ENCODE peak calls at places on chromosomes 5 and 9, in nine cellular contexts. E is PC-3, B is kidney, I is ovary, A is bronchial epithelial cell, G is tibial artery, D is endothelial cell of umbilical vein, U is LNCaP clone FGC, Z is astrocyte of the cerebellum. N is an unnamed sample.

GRCh38 chr5:67453526-67453925 is 256.9 kb upstream of the CD180 start:
- DNase-seq in E (no peak), B (no peak), I (no peak), A (no peak), G (no peak), D (peak; percentile 14), U (no peak), Z (peak; percentile 26), N (no peak)

GRCh38 chr9:68844623-68845612 is 139.9 kb downstream of the PIP5K1B start:
- DNase-seq in E (peak; percentile 24), B (no peak), I (peak; percentile 23), A (no peak), G (peak; percentile 36), D (peak; percentile 15), U (no peak), Z (no peak), N (no peak)

GRCh38 chr5:35302544-35302943 is 72.3 kb upstream of the PRLR start:
- DNase-seq in E (no peak), B (no peak), I (no peak), A (no peak), G (no peak), D (no peak), U (no peak), Z (no peak), N (no peak)

GRCh38 chr9:76107487-76107886 is 217.0 kb downstream of the PCSK5 start:
- DNase-seq in E (no peak), B (no peak), I (no peak), A (no peak), G (peak; percentile 70), D (no peak), U (no peak), Z (peak; percentile 85), N (peak; percentile 23)

GRCh38 chr5:10333154-10334006 is 20.1 kb upstream of the MARCHF6 start:
- DNase-seq in E (peak; percentile 52), B (peak; percentile 79), I (peak; percentile 50), A (no peak), G (no peak), D (peak; percentile 39), U (no peak), Z (no peak), N (no peak)

GRCh38 chr9:134422701-134423100 is 96.4 kb downstream of the RXRA start:
- DNase-seq in E (no peak), B (no peak), I (peak; percentile 85), A (no peak), G (no peak), D (no peak), U (no peak), Z (no peak), N (no peak)

GRCh38 chr5:37811866-37812265 is 28.0 kb downstream of the GDNF start:
- DNase-seq in E (no peak), B (no peak), I (no peak), A (no peak), G (no peak), D (no peak), U (no peak), Z (no peak), N (no peak)

GRCh38 chr5:177443144-177443983 is 3.2 kb upstream of the PRR7 start:
- DNase-seq in E (no peak), B (peak; percentile 48), I (no peak), A (no peak), G (no peak), D (no peak), U (no peak), Z (no peak), N (no peak)

GRCh38 chr5:151150484-151151262 is 6.9 kb downstream of the ANXA6 start:
- DNase-seq in E (no peak), B (peak; percentile 77), I (peak; percentile 81), A (no peak), G (no peak), D (peak; percentile 38), U (no peak), Z (peak; percentile 27), N (no peak)

GRCh38 chr5:174420651-174421407 is 303.6 kb upstream of the MSX2 start:
- DNase-seq in E (no peak), B (no peak), I (no peak), A (no peak), G (no peak), D (no peak), U (no peak), Z (no peak), N (no peak)

GRCh38 chr9:91949946-91950664 is at the start of gene ROR2:
- DNase-seq in E (peak; percentile 21), B (peak; percentile 89), I (peak; percentile 85), A (peak; percentile 9), G (no peak), D (peak; percentile 7), U (no peak), Z (no peak), N (no peak)
- TF ChIP-seq CTCF in E (peak; percentile 37), B (peak; percentile 51), I (peak; percentile 20), A (peak; percentile 41), G (peak; percentile 14), D (peak; percentile 57), U (peak; percentile 56), Z (peak; percentile 40), N (peak; percentile 37)

DNA sequence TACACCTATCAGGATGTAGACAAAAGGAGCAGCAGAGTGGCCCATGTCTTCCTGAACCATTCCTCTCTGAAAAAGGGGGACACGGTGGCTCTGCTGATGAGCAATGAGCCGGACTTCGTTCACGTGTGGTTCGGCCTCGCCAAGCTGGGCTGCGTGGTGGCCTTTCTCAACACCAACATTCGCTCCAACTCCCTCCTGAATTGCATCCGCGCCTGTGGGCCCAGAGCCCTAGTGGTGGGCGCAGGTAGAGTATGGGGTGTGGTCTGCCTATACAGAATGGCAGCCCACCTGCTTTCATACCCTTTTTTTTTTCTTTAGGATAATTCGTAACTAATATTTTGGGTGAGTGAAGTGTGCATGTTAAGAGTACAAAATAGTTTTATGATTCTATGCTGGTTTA is 1.1 kb downstream of the SLC27A6 start:
- DNase-seq in E (no peak), B (no peak), I (no peak), A (no peak), G (no peak), D (no peak), U (no peak), Z (no peak), N (no peak)
- H3K4me3 ChIP-seq in E (no peak overlapping the region), B (no peak overlapping the region), I (no peak overlapping the region), A (no peak overlapping the region), G (no peak overlapping the region), D (no peak overlapping the region), U (no peak overlapping the region), Z (no peak overlapping the region), N (no peak overlapping the region)

GRCh38 chr5:77795268-77795667 is 19.1 kb upstream of the TBCA start:
- DNase-seq in E (no peak), B (no peak), I (no peak), A (no peak), G (no peak), D (no peak), U (no peak), Z (no peak), N (no peak)

GRCh38 chr5:77797133-77797532 is 21.0 kb upstream of the TBCA start:
- DNase-seq in E (no peak), B (no peak), I (no peak), A (no peak), G (no peak), D (no peak), U (no peak), Z (no peak), N (no peak)

GRCh38 chr5:77791926-77792325 is 15.8 kb upstream of the TBCA start:
- DNase-seq in E (no peak), B (no peak), I (no peak), A (no peak), G (no peak), D (no peak), U (no peak), Z (no peak), N (no peak)

GRCh38 chr5:77791356-77791755 is 15.2 kb upstream of the TBCA start:
- DNase-seq in E (no peak), B (no peak), I (no peak), A (no peak), G (no peak), D (no peak), U (no peak), Z (no peak), N (no peak)
- TF ChIP-seq CTCF in E (no peak), B (no peak), I (no peak), A (no peak), G (no peak), D (no peak), U (no peak), Z (no peak), N (no peak)

DNA sequence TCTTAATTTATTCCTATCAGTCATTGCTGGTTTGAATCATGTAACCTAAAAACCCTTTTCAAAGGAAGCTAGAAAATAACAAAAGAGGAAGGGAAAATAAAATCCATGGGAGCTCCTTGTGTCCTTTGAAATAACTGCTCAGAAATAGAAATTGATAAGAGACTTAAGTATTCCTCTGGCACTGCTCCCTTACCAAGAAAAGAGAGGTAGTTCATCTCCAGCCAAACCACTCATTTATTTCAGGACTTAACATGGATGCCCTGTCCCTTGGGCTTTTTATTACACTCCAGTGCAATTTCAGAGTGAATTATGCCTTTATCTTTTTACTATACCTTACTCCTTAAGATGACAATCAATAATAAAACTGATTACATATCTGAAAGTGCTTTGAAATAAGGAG is 61.0 kb downstream of the MUSK start:
- DNase-seq in E (no peak), B (no peak), I (no peak), A (no peak), G (no peak), D (no peak), U (no peak), Z (no peak), N (no peak)
- H3K4me3 ChIP-seq in E (no peak overlapping the region), B (no peak overlapping the region), I (no peak overlapping the region), A (no peak overlapping the region), G (no peak overlapping the region), D (no peak overlapping the region), U (no peak overlapping the region), Z (no peak overlapping the region), N (no peak overlapping the region)

GRCh38 chr5:102700916-102701315 is 54.2 kb upstream of the PAM start:
- DNase-seq in E (no peak), B (no peak), I (no peak), A (no peak), G (no peak), D (no peak), U (peak; percentile 55), Z (no peak), N (no peak)
- TF ChIP-seq CTCF in E (no peak), B (no peak), I (no peak), A (no peak), G (no peak), D (no peak), U (no peak), Z (no peak), N (no peak)

DNA sequence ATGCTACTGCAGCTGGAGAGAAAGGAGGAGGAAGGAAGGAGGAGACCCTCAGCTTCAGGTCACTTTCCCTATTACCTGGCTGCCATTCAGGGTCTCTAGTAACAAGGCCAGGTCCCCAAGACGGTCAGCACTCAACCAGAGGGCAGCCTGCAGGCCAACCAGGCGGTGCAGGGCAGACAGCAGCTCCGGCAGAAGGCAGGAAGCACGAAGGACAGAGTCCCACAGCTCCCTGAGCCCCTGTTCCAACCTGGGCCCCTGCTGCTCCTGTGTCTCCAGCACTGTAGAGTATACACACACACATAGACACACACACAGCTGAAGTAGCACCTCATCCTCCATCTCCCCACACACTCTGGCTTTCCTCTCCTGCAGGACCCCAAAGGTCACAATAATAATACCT is 1.7 kb downstream of the FANCG start:
- DNase-seq in E (no peak), B (no peak), I (no peak), A (no peak), G (no peak), D (no peak), U (no peak), Z (no peak), N (no peak)
- H3K4me3 ChIP-seq in E (peak overlapping the region; percentile 91), B (no peak overlapping the region), I (no peak overlapping the region), A (no peak overlapping the region), G (no peak overlapping the region), D (no peak overlapping the region), U (peak overlapping the region; percentile 90), Z (peak overlapping the region; percentile 65), N (peak overlapping the region; percentile 96)